ENCODE peak calls at places on chromosomes 16 and 17, in five cellular contexts. B is GM12878, R is fibroblast of lung, F is GM23338, Q is progenitor cell of endocrine pancreas. U is an unnamed sample.

GRCh38 chr17:82187500-82187899 is 25.1 kb downstream of the CCDC57 start:
- DNase-seq in R (no peak), B (no peak), F (no peak), Q (no peak), U (no peak)

GRCh38 chr17:74362811-74363498 is 1.3 kb upstream of the BTBD17 start:
- DNase-seq in B (no peak), F (no peak), Q (no peak), R (no peak), U (no peak)

GRCh38 chr17:47299239-47299910 is 24.4 kb upstream of the EFCAB13 start:
- DNase-seq in B (no peak), Q (no peak), R (no peak), F (no peak), U (no peak)

GRCh38 chr16:47886631-47887415 is 269.0 kb downstream of the ABCC12 start:
- DNase-seq in R (no peak), F (no peak), B (no peak), Q (no peak), U (no peak)

GRCh38 chr16:73126453-73126853 is 78.5 kb upstream of the ZFHX3 start:
- DNase-seq in R (peak), F (no peak), B (no peak), Q (no peak), U (no peak)

GRCh38 chr17:28282596-28282995 is 36.4 kb upstream of the TMEM97 start:
- DNase-seq in Q (no peak), F (no peak), B (no peak), R (peak), U (no peak)

GRCh38 chr17:72187544-72187943 is 66.7 kb downstream of the SOX9 start:
- DNase-seq in B (no peak), F (no peak), R (peak), Q (no peak), U (no peak)

GRCh38 chr17:78708510-78708973 is 73.5 kb downstream of the CYTH1 start:
- DNase-seq in Q (peak), F (peak), B (no peak), R (peak), U (peak)

GRCh38 chr17:7856081-7856791 is 1.1 kb downstream of the NAA38 start:
- DNase-seq in B (no peak), F (no peak), Q (no peak), R (peak), U (no peak)

GRCh38 chr17:27446569-27447301 is 9.5 kb upstream of the KSR1 start:
- DNase-seq in Q (no peak), R (peak), B (no peak), F (no peak), U (no peak)

GRCh38 chr16:50539822-50540710 is 8.1 kb upstream of the NKD1 start:
- DNase-seq in R (no peak), B (no peak), F (peak), Q (no peak), U (no peak)

GRCh38 chr17:43356999-43357398 is 41.8 kb upstream of the ARL4D start:
- DNase-seq in F (no peak), R (peak), Q (no peak), B (no peak), U (no peak)

GRCh38 chr16:76784530-76784929 is 406.5 kb upstream of the MON1B start:
- DNase-seq in Q (no peak), R (no peak), B (no peak), F (no peak), U (no peak)

GRCh38 chr17:58268326-58268725 is 12.4 kb downstream of the MPO start:
- DNase-seq in R (no peak), B (no peak), F (no peak), Q (no peak), U (no peak)

GRCh38 chr17:16007439-16007838 is 7.8 kb downstream of the TTC19 start:
- DNase-seq in B (no peak), F (no peak), Q (no peak), R (no peak), U (no peak)

GRCh38 chr17:72259977-72260376 is 139.2 kb downstream of the SOX9 start:
- DNase-seq in B (no peak), F (no peak), Q (no peak), R (no peak), U (no peak)

GRCh38 chr17:76537578-76538280 is at the start of gene CYGB:
- DNase-seq in R (no peak), Q (no peak), B (no peak), F (peak), U (no peak)

U was measured in GM12864.